ENCODE peak calls at places on chromosomes 16 and 17, in four cellular contexts. N is A549, U is K562, T is HepG2. H is an unnamed sample.

GRCh38 chr17:75457047-75457654 is 716 bp downstream of the TMEM94 start:
- DNase-seq in N (no peak), U (peak), T (no peak), H (peak)

GRCh38 chr16:15601212-15601879 is 41.6 kb downstream of the MARF1 start:
- DNase-seq in N (no peak), U (no peak), T (no peak), H (no peak)

GRCh38 chr16:83458612-83459011 is 349.2 kb upstream of the HSBP1 start:
- DNase-seq in N (no peak), U (no peak), T (no peak), H (peak)

GRCh38 chr17:67623767-67624166 is 94.0 kb upstream of the NOL11 start:
- DNase-seq in N (no peak), U (no peak), T (no peak), H (no peak)

GRCh38 chr17:81432873-81433451 is 37.7 kb downstream of the BAHCC1 start:
- DNase-seq in N (no peak), U (no peak), T (no peak), H (no peak)

GRCh38 chr16:54456291-54456690 is 169.7 kb upstream of the IRX3 start:
- DNase-seq in N (no peak), U (no peak), T (no peak), H (no peak)

GRCh38 chr17:38464251-38464722 is 36.0 kb downstream of the ARHGAP23 start:
- DNase-seq in N (no peak), U (no peak), T (no peak), H (no peak)

GRCh38 chr17:42210046-42210445 is 15.8 kb upstream of the GHDC start:
- DNase-seq in N (no peak), U (no peak), T (no peak), H (no peak)

GRCh38 chr17:15464211-15464610 is 3.2 kb downstream of the CDRT4 start:
- DNase-seq in N (no peak), U (no peak), T (no peak), H (no peak)

GRCh38 chr17:63249256-63250006 is 196.7 kb downstream of the CYB561 start:
- DNase-seq in N (no peak), U (no peak), T (no peak), H (peak)

GRCh38 chr16:86044881-86045600 is 146.1 kb downstream of the IRF8 start:
- DNase-seq in N (no peak), U (peak), T (no peak), H (no peak)

GRCh38 chr16:75308011-75308410 is 56.6 kb upstream of the BCAR1 start:
- DNase-seq in N (no peak), U (no peak), T (no peak), H (no peak)

GRCh38 chr16:75310541-75310940 is 59.1 kb upstream of the BCAR1 start:
- DNase-seq in N (no peak), U (no peak), T (no peak), H (no peak)

GRCh38 chr16:75309156-75309555 is 57.7 kb upstream of the BCAR1 start:
- DNase-seq in N (no peak), U (no peak), T (no peak), H (no peak)

GRCh38 chr16:75311383-75311938 is 60.0 kb upstream of the BCAR1 start:
- DNase-seq in N (no peak), U (no peak), T (no peak), H (peak)

DNA sequence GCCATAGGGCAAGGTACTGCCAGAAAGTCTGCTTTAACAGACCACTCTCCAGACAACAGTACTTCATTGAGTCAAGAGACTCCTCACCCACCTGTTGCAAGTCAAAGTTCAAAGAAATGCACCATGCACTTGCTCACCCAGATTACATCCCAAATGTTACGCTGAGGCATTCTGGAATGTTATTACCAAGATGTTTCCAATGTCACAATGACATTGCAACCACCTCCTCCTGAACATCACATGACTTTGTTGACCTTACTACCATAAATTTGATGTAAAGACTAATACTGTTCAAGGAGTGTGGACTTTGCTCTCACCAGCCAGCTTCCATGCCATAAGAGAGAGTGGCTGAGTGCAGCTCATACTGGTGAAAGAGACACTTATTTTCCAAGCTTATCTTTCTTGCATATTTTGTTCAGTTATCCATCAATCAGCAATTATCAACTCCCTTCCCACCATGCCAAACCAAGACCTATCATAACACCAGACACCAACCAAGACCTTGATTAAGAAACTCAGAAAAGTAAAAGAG is 58.5 kb upstream of the BCAR1 start:
- DNase-seq in N (no peak), U (no peak), T (peak), H (no peak)
- TF ChIP-seq MAZ in N (no peak), U (no peak), T (no peak), H (no peak)

GRCh38 chr17:47720196-47720595 is 12.8 kb upstream of the TBX21 start:
- DNase-seq in N (no peak), U (no peak), T (no peak), H (no peak)

GRCh38 chr17:47718634-47719405 is 14.2 kb upstream of the TBX21 start:
- DNase-seq in N (no peak), U (no peak), T (no peak), H (no peak)

GRCh38 chr17:47717845-47718621 is 15.0 kb upstream of the TBX21 start:
- DNase-seq in N (no peak), U (no peak), T (no peak), H (no peak)

GRCh38 chr17:47720754-47721533 is 12.1 kb upstream of the TBX21 start:
- DNase-seq in N (no peak), U (no peak), T (no peak), H (no peak)

DNA sequence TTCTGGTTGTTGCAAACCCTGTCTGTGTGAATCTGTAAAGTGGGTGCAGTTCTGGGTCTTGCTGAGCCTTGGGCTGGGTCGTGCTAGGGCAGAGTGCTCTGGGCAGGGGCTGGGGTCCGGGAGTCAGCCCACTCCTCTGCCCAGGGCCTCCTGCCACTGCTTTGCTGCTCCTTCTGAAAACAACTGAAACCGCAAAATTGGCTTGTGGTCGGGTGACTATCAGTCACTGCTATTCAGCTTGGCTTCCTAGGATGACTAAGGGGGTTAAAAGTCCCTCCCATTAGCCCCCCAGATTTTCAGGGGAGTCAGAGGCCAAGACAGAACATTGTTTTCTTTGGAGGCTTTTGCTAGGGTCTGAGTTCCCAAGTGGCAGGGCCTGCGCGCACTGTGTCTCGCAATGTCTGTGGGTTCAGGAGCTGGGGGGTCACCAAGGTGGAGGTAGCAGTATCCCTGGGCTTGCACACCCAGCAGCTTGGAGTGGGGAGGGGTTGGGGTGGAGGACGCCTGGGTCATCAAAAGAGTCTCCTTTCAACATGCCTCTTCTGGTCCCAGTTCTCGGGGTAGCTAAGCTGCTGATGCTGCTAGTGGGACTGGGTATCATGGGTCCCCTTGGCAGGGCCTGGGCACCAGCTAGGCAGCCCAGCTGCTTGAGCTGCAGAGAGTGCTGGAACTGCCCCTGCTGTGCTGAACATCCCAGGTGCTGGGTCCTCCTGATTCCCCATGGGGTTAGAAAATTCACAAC is 13.5 kb upstream of the TBX21 start:
- DNase-seq in N (no peak), U (no peak), T (no peak), H (peak)
- TF ChIP-seq MAZ in N (no peak), U (no peak), T (no peak), H (peak)

GRCh38 chr17:44637066-44637465 is 19.2 kb upstream of the MEIOC start:
- DNase-seq in N (no peak), U (no peak), T (no peak), H (no peak)
- TF ChIP-seq MAZ in N (no peak), U (no peak), T (no peak), H (no peak)

DNA sequence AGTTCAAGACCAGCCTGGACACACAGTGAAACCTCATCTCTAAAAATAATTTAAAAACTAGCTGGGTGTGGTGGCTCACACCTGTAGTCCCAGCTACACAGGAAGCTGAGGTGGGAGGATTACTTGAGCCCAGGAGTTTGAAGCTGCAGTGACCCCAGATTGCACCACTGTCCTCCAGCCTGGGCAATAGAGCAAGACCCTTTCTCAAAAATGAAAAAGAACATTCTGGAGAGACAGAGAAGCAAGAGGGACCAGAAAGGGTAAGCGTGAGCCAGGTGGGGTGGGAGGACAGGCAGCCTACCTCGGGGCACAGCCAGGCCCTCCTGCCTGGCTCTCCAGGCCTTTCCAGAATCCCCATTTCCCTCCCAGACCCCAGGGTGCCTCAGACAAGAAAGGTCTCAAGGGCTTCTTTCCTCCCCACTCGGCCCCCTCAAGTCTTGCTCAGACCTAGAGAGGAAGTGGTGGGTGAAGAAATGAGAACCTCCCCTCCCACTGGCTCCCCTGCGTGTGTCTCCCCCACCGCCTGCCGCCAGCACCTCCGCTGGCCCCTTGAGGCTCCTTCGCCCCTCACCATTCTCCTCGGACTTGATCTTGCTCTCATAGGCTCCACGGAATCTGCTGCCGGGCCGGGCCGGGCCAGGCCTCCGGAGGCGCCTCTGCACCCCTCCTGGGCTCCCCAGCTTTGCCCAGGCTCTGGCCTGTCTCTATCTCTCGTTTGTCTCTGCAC is 501 bp downstream of the C16orf54 start:
- DNase-seq in N (no peak), U (no peak), T (no peak), H (no peak)
- TF ChIP-seq MAZ in N (no peak), U (no peak), T (no peak), H (no peak)

DNA sequence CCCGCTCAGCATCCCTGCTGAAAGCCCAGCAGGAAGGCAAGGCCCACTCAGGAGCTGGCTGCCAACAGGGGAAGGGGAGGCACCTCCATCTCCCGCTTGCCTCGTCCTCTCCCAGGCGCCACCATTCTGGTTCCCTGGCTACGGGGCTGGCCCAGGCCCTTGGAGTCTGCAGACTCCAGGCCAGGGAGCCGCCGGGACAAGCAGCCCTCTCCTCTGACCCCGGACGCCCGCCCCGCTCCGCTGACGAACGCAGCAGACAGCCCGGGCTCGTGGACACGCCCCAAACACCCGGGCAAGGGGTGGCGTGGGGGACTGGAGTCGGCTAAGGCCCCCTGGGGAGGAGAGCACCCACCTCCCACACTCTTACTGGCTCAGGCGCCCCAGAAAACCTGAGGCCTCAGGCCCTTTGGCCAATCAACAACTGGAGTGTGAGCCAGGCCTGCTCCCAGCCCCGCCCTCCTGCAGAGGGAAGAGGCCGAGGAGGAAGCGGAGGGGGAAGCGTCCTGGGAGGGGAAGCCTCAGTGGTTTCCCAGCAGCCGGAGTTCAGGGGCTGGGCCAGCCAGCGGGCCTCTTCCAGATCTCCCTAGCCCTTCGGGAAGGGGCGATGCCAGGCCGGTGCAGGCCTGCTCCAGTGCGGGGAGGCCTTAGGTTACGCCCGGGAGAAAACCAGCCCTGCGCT is 4.2 kb downstream of the MNT start:
- DNase-seq in N (peak), U (peak), T (peak), H (peak)
- TF ChIP-seq MAZ in N (no peak), U (peak), T (peak), H (peak)

DNA sequence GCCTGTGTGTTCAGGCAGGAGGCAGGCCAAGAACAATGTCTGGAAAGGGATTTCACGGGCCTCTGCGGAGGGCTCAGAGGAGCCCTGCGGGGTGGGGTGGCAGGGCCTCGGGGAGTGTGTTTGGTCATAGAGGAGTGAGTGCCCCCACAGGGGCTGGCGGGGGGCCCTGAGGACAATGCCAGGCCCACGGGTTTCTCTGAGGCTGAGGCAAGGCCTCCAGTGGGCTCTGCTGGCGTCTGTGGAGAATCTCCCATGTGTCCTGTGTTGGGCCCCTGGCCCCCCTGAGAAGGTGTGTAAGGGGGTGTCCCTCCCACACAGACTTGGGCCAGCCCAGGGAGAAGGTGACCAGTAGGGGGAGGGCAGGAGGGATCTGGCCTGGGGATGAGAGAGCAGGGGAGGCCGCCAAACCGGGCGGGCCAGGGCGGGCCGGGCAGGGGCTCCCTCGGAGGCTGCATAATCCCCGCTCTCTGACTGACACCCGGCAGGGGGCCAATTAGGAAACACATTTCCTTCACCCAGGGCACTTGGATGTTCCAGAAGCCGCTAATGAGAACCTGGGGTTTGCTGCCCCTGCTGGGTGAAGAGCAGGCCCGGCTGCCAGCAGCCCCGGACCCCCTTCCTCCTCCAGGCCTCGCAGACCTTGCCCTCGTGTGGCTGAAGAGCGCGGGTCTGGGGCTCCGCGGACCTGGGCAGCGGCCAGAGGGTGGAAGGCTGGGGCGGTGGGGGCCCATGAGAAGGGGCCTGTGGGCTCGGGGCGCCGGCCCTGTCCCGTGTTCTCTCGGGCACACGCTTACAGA is 204.2 kb downstream of the NTN1 start:
- DNase-seq in N (no peak), U (peak), T (no peak), H (no peak)
- TF ChIP-seq MAZ in N (no peak), U (no peak), T (no peak), H (no peak)

GRCh38 chr17:50532452-50533024 is at the start of gene EPN3:
- DNase-seq in N (no peak), U (no peak), T (no peak), H (no peak)
- TF ChIP-seq MAZ in N (no peak), U (no peak), T (no peak), H (no peak)

DNA sequence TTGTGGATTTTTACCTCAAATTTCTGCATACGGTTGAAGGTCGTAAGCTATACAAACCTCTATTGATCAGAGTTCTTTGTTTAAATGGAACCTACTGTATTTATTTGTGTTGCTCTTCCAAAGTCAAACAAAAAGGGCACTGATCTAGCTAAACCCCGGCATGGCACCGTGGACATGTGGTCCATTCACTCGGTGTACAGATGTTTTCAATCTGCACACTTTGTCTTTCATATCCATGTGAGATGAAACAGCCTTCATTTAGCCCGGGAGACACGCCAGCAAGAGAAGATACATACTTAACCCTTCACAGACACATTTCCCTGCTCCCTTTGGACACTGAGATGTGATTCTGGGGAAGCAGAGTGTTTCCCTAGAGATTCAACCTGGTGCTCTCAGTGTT is 238.3 kb upstream of the MAF start:
- DNase-seq in N (no peak), U (no peak), T (no peak), H (no peak)
- TF ChIP-seq MAZ in N (no peak), U (no peak), T (no peak), H (no peak)

GRCh38 chr17:17784599-17785264 is 52.1 kb downstream of the SREBF1 start:
- DNase-seq in N (peak), U (peak), T (peak), H (no peak)
- TF ChIP-seq MAZ in N (no peak), U (no peak), T (no peak), H (no peak)

DNA sequence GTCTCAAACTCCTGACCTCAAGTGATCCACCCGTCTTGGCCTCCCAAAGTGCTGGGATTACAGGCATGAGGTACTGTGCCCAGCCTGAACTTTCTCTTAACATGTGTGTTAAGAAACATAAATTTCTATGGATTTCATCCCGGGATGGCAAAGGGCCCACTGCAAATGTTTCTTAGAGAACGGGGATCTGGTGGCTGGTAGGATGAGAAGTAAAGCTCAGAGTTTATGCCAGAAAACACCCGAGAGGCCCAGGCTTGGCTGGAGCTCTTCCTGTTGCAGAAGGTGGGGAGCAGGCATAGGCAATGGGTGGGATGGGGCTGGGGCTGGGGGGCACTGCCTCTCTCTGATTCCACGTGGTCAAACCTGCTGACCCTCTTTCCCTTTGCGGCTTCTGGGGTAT is 5.6 kb upstream of the CARHSP1 start:
- DNase-seq in N (no peak), U (no peak), T (no peak), H (no peak)
- TF ChIP-seq MAZ in N (no peak), U (no peak), T (no peak), H (no peak)